ENCODE peak calls at places on chromosomes 2 and 18, in five cellular contexts. H, G, T, W and L are unnamed samples.

GRCh38 chr18:22164337-22165048 is 4.9 kb upstream of the GATA6 start:
- DNase-seq in H (no peak), G (no peak), T (no peak), W (no peak), L (no peak)

GRCh38 chr2:158953926-158954763 is 14.3 kb upstream of the TANC1 start:
- DNase-seq in H (peak), G (peak), T (peak), W (peak), L (no peak)

GRCh38 chr18:49100226-49100968 is 149.6 kb upstream of the SMAD7 start:
- DNase-seq in H (no peak), G (peak), T (no peak), W (peak), L (no peak)

GRCh38 chr2:219285894-219286425 is 6.8 kb downstream of the DNAJB2 start:
- DNase-seq in H (no peak), G (peak), T (peak), W (no peak), L (no peak)

GRCh38 chr18:13889661-13890060 is 25.7 kb downstream of the MC2R start:
- DNase-seq in H (peak), G (no peak), T (no peak), W (peak), L (no peak)

GRCh38 chr2:20224716-20225293 is at the start of gene SDC1:
- DNase-seq in H (peak), G (peak), T (peak), W (no peak), L (no peak)

GRCh38 chr2:195026261-195026660 is 630.8 kb upstream of the SLC39A10 start:
- DNase-seq in H (peak), G (peak), T (no peak), W (no peak), L (no peak)

GRCh38 chr2:117812443-117812842 is 2.0 kb upstream of the DDX18 start:
- DNase-seq in H (no peak), G (no peak), T (no peak), W (no peak), L (no peak)

GRCh38 chr2:219369447-219369861 is 18.3 kb downstream of the DNPEP start:
- DNase-seq in H (peak), G (peak), T (no peak), W (no peak), L (no peak)

GRCh38 chr2:113175101-113175628 is 1.4 kb downstream of the PSD4 start:
- DNase-seq in H (no peak), G (no peak), T (no peak), W (no peak), L (peak)

GRCh38 chr2:136162438-136162837 is 44.5 kb upstream of the CXCR4 start:
- DNase-seq in H (no peak), G (no peak), T (peak), W (no peak), L (no peak)

GRCh38 chr2:175154670-175155082 is 13.3 kb downstream of the ATF2 start:
- DNase-seq in H (peak), G (peak), T (no peak), W (no peak), L (no peak)

GRCh38 chr2:20925265-20925889 is 102.5 kb upstream of the LDAH start:
- DNase-seq in H (no peak), G (no peak), T (peak), W (no peak), L (no peak)

GRCh38 chr2:48328972-48329723 is 200.8 kb upstream of the STON1 start:
- DNase-seq in H (no peak), G (no peak), T (no peak), W (peak), L (no peak)

GRCh38 chr2:3778841-3779505 is 75.6 kb downstream of the DCDC2C start:
- DNase-seq in H (no peak), G (no peak), T (no peak), W (no peak), L (no peak)

GRCh38 chr2:169344736-169345506 is 17.4 kb downstream of the LRP2 start:
- DNase-seq in H (no peak), G (no peak), T (no peak), W (no peak), L (no peak)

GRCh38 chr18:79948719-79949411 is 2.6 kb downstream of the SLC66A2 start:
- DNase-seq in H (no peak), G (no peak), T (no peak), W (no peak), L (no peak)

GRCh38 chr2:223032187-223033142 is 19.5 kb upstream of the KCNE4 start:
- DNase-seq in H (no peak), G (no peak), T (no peak), W (no peak), L (no peak)

GRCh38 chr2:224008702-224009261 is 30.3 kb downstream of the SERPINE2 start:
- DNase-seq in H (peak), G (no peak), T (no peak), W (peak), L (no peak)

GRCh38 chr2:38076250-38076709 is 329 bp upstream of the CYP1B1 start:
- DNase-seq in H (peak), G (peak), T (no peak), W (no peak), L (no peak)

GRCh38 chr18:77906103-77906502 is 656.5 kb downstream of the GALR1 start:
- DNase-seq in H (no peak), G (no peak), T (no peak), W (no peak), L (no peak)

GRCh38 chr18:50038448-50038847 is 156.5 kb downstream of the MYO5B start:
- DNase-seq in H (no peak), G (no peak), T (peak), W (no peak), L (no peak)

DNA sequence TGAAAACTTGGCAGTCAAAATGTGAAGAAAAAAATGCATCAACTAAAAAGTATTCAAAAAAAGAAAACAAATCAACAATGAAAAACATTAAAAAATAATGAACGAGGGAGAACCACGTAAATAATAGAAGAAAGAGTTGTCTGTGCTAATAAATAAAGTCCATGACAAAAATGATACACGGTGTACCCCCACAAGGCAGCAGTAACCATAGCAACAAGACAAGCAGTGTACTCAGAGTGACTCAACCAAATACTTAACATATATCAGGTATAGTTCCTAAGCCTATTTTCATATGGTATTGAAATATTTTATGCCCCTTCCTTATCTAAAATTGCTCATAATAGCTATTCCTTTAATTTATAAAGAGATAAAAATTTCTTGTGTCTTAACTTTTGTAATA is 162.3 kb upstream of the TMEM200C start:
- DNase-seq in H (no peak), G (peak), T (no peak), W (no peak), L (no peak)
- TF ChIP-seq BHLHE40 in H (no peak), G (no peak), T (no peak), W (no peak), L (no peak)

GRCh38 chr2:227325056-227325823 is at the start of gene MFF:
- DNase-seq in H (peak), G (peak), T (peak), W (peak), L (peak)

GRCh38 chr2:227322530-227323190 is 2.4 kb upstream of the MFF start:
- DNase-seq in H (no peak), G (no peak), T (peak), W (no peak), L (no peak)

GRCh38 chr2:227324671-227325055 is 388 bp upstream of the MFF start:
- DNase-seq in H (no peak), G (peak), T (no peak), W (no peak), L (no peak)

GRCh38 chr2:227325824-227326195 is 759 bp downstream of the MFF start:
- DNase-seq in H (peak), G (peak), T (peak), W (peak), L (no peak)

GRCh38 chr2:227323818-227324217 is 1.2 kb upstream of the MFF start:
- DNase-seq in H (no peak), G (no peak), T (no peak), W (no peak), L (no peak)
- TF ChIP-seq CEBPB in H (no peak), G (no peak), T (peak), W (peak), L (no peak)

DNA sequence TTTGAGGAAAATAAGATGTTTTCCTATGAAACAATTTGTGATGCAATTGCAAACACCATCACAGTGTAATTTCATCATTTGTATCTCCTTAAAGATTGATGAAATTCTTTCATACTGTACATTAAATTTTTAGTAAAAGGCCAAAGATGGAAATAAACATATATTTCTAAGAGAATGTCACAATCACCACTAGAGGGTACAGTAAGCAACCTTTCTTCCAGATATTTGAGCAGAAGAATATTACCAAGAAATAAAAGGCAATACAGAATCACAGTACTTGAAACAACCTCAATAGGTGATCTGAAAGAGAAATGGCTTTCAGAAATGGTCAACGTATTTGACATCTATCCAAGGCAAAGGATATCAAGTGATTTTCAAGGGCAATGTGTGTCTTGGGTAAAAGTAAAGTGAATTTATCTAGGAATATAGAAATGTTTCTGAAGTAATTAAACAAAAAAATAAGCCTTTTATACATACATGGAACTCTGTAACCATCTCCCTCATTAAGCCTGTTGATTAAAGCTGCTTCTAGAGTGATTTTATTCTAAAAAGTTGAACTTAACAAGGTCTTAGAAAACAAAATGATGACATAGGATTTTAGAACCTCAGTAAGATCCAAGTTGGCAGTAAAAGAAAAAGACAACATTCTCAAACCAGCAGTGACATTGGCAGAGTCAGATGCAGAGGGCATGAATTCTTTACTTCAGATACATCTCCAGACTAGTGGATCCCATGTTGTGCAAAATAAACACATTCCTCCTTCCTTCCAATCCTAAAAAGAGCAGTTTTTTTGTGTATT is 90.3 kb upstream of the SESTD1 start:
- DNase-seq in H (no peak), G (peak), T (no peak), W (no peak), L (no peak)
- TF ChIP-seq BHLHE40 in H (no peak), G (no peak), T (no peak), W (no peak), L (no peak)

DNA sequence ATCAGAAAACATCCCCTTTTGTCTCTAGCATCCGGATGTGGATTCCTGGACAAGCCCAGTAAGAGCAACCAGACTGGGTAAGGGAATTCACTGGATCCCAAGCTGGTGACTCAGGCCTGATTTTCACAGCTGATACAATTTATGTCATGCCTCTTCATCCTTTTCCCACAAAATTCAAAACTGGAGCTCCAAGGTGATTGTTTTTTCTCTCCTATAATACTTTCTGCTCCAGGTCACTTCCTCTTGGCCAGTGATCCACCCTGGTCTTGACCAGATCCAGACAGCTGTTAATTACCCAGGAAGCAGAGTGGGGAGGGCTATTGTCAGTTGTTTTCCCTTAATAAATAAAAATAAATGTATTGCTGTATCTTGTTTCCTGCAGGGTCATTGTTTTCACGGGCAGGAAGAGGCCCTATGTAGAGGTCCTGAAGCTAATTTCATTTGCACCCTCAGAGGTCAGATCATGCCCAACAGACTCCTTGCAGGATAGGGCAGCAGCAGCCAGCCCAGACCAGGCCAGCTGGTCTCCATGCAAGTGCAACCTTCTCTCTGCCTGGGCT is 57.6 kb downstream of the EVA1A start:
- DNase-seq in H (peak), G (peak), T (no peak), W (no peak), L (no peak)
- TF ChIP-seq CEBPB in H (no peak), G (no peak), T (no peak), W (no peak), L (no peak)

DNA sequence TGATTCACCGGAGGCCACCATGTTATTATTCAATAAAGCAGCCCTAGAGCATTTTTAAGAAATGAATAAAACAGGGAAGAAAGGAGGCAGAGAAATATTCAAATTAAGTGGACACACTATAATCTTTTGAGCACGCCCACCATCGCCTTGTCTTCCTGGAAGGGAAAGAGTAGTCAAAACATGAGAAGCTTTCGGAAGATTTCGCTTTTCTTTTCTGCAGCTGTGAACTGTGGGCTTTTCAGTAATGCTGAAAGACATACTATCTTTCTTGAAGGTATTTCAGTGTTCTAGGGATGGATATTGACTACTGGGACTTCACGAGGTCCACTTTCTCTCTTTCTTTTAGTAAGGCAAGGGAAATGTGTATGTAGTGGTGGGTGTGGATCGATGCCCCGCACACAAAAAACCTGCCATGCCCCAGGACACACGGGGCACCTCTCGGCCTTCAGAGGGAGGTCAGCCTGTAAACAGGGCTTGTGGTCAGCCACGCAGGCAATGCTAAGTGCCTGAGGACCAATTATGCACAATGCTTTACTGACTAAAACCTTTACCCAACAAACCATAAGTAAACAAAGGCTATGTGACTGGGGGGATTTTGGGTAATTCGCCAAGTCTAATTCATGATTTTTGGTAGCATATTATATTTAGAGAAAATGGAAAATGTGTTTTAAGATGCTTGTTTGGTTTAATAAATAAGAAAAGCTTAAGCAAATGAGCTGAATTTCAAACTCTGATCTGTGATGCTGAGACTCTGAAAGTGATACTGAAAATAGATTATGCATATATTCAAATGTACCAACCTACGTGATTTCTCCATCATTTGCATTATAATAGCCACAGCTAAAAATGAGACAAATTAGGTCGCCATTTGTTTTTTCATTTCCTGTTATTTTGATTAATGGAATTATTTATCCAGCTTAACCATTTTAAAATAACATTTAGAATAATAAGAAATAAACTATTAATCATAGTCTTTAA is 130.5 kb downstream of the ZNF516 start:
- DNase-seq in H (no peak), G (no peak), T (no peak), W (no peak), L (peak)
- TF ChIP-seq BHLHE40 in H (no peak), G (no peak), T (no peak), W (no peak), L (no peak)

GRCh38 chr2:239038773-239039478 is 191.0 kb downstream of the TWIST2 start:
- DNase-seq in H (no peak), G (no peak), T (no peak), W (no peak), L (no peak)

GRCh38 chr2:239041062-239041461 is 193.2 kb downstream of the TWIST2 start:
- DNase-seq in H (no peak), G (no peak), T (no peak), W (no peak), L (no peak)

GRCh38 chr2:239042046-239042445 is 194.2 kb downstream of the TWIST2 start:
- DNase-seq in H (no peak), G (no peak), T (no peak), W (no peak), L (no peak)

GRCh38 chr2:239039479-239039861 is 191.6 kb downstream of the TWIST2 start:
- DNase-seq in H (no peak), G (no peak), T (no peak), W (no peak), L (no peak)

DNA sequence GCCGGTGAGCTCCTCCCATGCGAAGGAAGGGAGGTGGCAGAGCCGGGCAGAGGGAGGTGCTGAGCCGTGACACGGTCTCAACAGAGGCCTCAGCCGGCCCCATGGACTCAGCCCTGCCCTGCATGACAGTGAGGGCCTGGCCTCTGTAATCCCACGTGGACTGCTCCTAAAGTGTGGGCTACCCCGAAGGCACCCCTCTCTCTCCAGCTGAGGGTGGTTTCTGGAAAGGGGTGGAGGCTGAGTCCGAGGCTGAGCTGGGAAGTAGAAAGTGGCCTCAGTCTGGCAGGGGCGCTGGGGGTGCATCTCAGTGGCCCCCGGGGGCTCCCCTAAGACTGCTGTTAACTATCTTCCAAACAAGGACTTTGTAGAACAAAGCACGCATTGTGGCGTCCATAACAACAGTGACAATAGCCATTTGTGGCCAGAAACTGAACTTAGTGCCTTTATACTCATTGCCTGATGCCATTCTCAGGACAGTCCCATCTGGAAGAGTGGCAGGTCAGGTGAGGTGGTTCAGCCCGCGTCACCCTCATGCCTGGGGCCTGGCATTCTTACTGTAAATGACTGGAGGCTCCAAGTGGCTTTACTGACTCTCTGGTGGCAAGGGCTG is 192.4 kb downstream of the TWIST2 start:
- DNase-seq in H (no peak), G (no peak), T (no peak), W (peak), L (no peak)
- TF ChIP-seq CEBPB in H (no peak), G (no peak), T (no peak), W (no peak), L (no peak)

GRCh38 chr2:233976087-233976486 is 58.9 kb downstream of the TRPM8 start:
- DNase-seq in H (no peak), G (no peak), T (no peak), W (no peak), L (no peak)

GRCh38 chr2:233979748-233980147 is 62.6 kb downstream of the TRPM8 start:
- DNase-seq in H (no peak), G (peak), T (no peak), W (no peak), L (no peak)

GRCh38 chr2:233974530-233975071 is 57.4 kb downstream of the TRPM8 start:
- DNase-seq in H (peak), G (peak), T (peak), W (peak), L (no peak)

GRCh38 chr2:233977296-233977837 is 60.2 kb downstream of the TRPM8 start:
- DNase-seq in H (peak), G (no peak), T (no peak), W (no peak), L (no peak)

GRCh38 chr2:233976690-233977294 is 59.6 kb downstream of the TRPM8 start:
- DNase-seq in H (peak), G (peak), T (peak), W (peak), L (peak)
- TF ChIP-seq BHLHE40 in H (no peak), G (no peak), T (no peak), W (no peak), L (no peak)

GRCh38 chr2:240619506-240620148 is 5.7 kb upstream of the GPR35 start:
- DNase-seq in H (no peak), G (no peak), T (no peak), W (no peak), L (no peak)

GRCh38 chr2:240618776-240619175 is 6.5 kb upstream of the GPR35 start:
- DNase-seq in H (no peak), G (no peak), T (no peak), W (no peak), L (no peak)

GRCh38 chr2:240620859-240621258 is 4.4 kb upstream of the GPR35 start:
- DNase-seq in H (no peak), G (no peak), T (no peak), W (no peak), L (no peak)

GRCh38 chr2:240622631-240623235 is 2.5 kb upstream of the GPR35 start:
- DNase-seq in H (no peak), G (no peak), T (no peak), W (no peak), L (no peak)

GRCh38 chr2:240620149-240620731 is 5.0 kb upstream of the GPR35 start:
- DNase-seq in H (no peak), G (no peak), T (no peak), W (no peak), L (no peak)
- TF ChIP-seq CEBPB in H (no peak), G (no peak), T (no peak), W (no peak), L (no peak)